ENCODE peak calls at places on chromosomes 6 and 20, in four cellular contexts. P, T, L and N are unnamed samples.
A peak's percentile ranks its signal among the peaks of the same experiment; 100 is the strongest.

GRCh38 chr6:130494745-130495144 is 128.9 kb downstream of the TMEM200A start:
- DNase-seq in P (no peak), T (no peak), L (no peak), N (no peak)

GRCh38 chr6:45743028-45743615 is 272.5 kb downstream of the CLIC5 start:
- DNase-seq in P (no peak), T (no peak), L (no peak), N (no peak)

GRCh38 chr6:167565388-167565787 is 240.5 kb downstream of the TTLL2 start:
- DNase-seq in P (no peak), T (no peak), L (no peak), N (no peak)

GRCh38 chr6:35722121-35722761 is 14.6 kb upstream of the ARMC12 start:
- DNase-seq in P (peak; percentile 66), T (no peak), L (no peak), N (no peak)

GRCh38 chr6:53894086-53894485 is 99.3 kb downstream of the LRRC1 start:
- DNase-seq in P (no peak), T (no peak), L (peak; percentile 42), N (peak; percentile 57)

GRCh38 chr20:61045876-61046585 is 206.0 kb upstream of the CDH4 start:
- DNase-seq in P (no peak), T (no peak), L (no peak), N (no peak)

GRCh38 chr6:128759447-128759846 is 123.5 kb upstream of the LAMA2 start:
- DNase-seq in P (no peak), T (no peak), L (no peak), N (no peak)

GRCh38 chr20:40897177-40897700 is 131.4 kb upstream of the TOP1 start:
- DNase-seq in P (no peak), T (peak; percentile 65), L (no peak), N (no peak)

GRCh38 chr6:32716396-32716795 is 24.8 kb upstream of the HLA-DQA2 start:
- DNase-seq in P (no peak), T (no peak), L (no peak), N (no peak)

GRCh38 chr6:32718879-32719278 is 22.3 kb upstream of the HLA-DQA2 start:
- DNase-seq in P (no peak), T (no peak), L (no peak), N (no peak)
- TF ChIP-seq CTCF in P (no peak), T (no peak), L (no peak), N (no peak)

GRCh38 chr6:84756466-84756865 is 7.9 kb downstream of the TBX18 start:
- DNase-seq in P (no peak), T (no peak), L (no peak), N (no peak)

GRCh38 chr6:84762220-84762940 is 2.0 kb downstream of the TBX18 start:
- DNase-seq in P (no peak), T (peak; percentile 44), L (no peak), N (no peak)

GRCh38 chr6:84762941-84763396 is 1.4 kb downstream of the TBX18 start:
- DNase-seq in P (no peak), T (peak; percentile 22), L (no peak), N (no peak)

GRCh38 chr6:84763397-84764331 is 734 bp downstream of the TBX18 start:
- DNase-seq in P (no peak), T (peak; percentile 52), L (no peak), N (peak; percentile 42)

GRCh38 chr6:84758486-84758885 is 5.9 kb downstream of the TBX18 start:
- DNase-seq in P (no peak), T (no peak), L (no peak), N (no peak)
- H3K4me3 ChIP-seq in P (no peak overlapping the region), T (no peak overlapping the region), L (no peak overlapping the region), N (no peak overlapping the region)

DNA sequence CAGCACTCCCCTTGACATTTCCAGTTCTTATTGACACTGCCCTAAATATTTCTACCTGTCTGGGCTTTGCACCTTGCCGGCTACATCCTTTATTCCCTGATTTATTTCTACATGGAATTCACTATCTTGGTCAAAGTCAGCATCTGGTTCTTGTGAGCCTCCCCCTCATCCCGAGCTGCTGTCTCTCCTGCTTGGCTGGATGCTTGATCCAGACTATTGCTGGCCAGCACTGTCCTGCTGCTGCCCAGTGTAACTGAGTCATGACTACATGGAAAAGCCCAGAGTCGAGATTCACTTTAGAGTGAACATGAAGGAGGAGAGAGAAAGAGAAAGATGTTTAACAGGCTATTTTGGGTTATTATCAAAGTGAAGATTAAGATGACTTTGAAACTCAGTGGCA is 142.2 kb downstream of the OPN5 start:
- DNase-seq in P (no peak), T (no peak), L (peak; percentile 59), N (no peak)
- H3K27me3 ChIP-seq in P (no peaks in the 10 kb centered on the region), T (no peaks in the 10 kb centered on the region), L (no peaks in the 10 kb centered on the region), N (no peaks in the 10 kb centered on the region)

GRCh38 chr6:57138026-57138425 is 34.1 kb upstream of the BAG2 start:
- DNase-seq in P (no peak), T (no peak), L (no peak), N (no peak)

GRCh38 chr6:57141451-57142177 is 30.5 kb upstream of the BAG2 start:
- DNase-seq in P (no peak), T (no peak), L (no peak), N (no peak)

GRCh38 chr6:57143690-57144089 is 28.4 kb upstream of the BAG2 start:
- DNase-seq in P (no peak), T (no peak), L (no peak), N (no peak)

GRCh38 chr6:57137392-57137791 is 34.7 kb upstream of the BAG2 start:
- DNase-seq in P (no peak), T (no peak), L (no peak), N (no peak)

DNA sequence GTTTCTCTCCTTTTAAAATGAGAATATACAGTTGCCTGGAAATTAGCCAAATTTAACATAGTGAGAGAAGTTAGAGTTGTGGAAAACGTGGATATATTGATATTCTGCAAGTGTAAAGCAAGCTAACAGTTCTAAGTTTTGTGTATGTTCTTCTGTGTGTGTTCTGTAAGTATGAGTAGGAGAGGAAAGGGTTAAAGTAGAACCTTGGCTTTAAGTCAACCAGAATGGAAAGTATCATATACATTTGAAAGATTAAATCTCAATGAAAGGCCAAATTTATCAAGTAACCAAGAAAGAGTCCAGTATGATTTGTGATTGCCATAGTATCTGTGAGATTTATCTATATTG is 30.0 kb upstream of the BAG2 start:
- DNase-seq in P (no peak), T (no peak), L (no peak), N (no peak)
- TF ChIP-seq CTCF in P (no peak), T (no peak), L (no peak), N (no peak)

GRCh38 chr6:137213813-137214212 is 5.4 kb downstream of the IFNGR1 start:
- DNase-seq in P (no peak), T (no peak), L (no peak), N (no peak)
- H3K4me3 ChIP-seq in P (peak overlapping the region; percentile 86), T (no peak overlapping the region), L (no peak overlapping the region), N (no peak overlapping the region)

GRCh38 chr6:1618305-1619105 is 8.8 kb downstream of the FOXC1 start:
- DNase-seq in P (no peak), T (no peak), L (no peak), N (no peak)

GRCh38 chr6:1619666-1620503 is 10.2 kb downstream of the FOXC1 start:
- DNase-seq in P (peak; percentile 72), T (no peak), L (no peak), N (no peak)

GRCh38 chr6:1617466-1618304 is 8.0 kb downstream of the FOXC1 start:
- DNase-seq in P (no peak), T (no peak), L (no peak), N (no peak)

GRCh38 chr6:1620504-1621327 is 11.0 kb downstream of the FOXC1 start:
- DNase-seq in P (no peak), T (no peak), L (no peak), N (no peak)

DNA sequence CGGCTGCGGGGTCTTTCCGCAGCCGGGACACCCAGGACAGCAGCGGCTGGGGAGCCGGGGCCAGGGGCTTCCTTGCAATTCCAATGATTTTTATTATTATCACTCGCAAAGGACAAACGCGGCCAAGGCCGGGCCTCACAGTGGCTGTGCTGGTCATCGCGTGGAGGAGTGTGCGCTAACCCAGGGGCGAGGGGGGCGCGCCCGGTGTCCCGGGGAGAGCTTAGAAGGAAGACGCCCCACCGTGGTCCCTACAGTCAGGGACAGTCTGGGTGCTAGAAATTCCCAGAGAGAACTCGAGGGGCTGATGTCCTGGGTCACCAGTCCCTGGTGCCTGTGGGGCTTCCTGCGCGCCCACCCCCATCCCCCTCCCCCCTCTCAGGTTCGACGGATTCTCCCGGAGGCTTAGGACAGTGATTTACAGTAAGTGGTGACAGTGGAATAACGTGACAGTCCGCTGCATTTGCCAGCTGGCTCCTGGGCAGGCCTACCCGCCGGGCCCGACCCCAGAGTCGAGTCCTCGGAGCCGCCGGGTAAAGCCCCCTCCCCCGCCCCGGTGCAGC is 9.5 kb downstream of the FOXC1 start:
- DNase-seq in P (no peak), T (no peak), L (no peak), N (no peak)
- H3K27me3 ChIP-seq in P (peaks cover 89% of the 10 kb centered on the region), T (peaks cover 2% of the 10 kb centered on the region), L (peaks cover 80% of the 10 kb centered on the region), N (no peaks in the 10 kb centered on the region)

GRCh38 chr6:138406443-138406842 is 2.4 kb downstream of the HEBP2 start:
- DNase-seq in P (no peak), T (no peak), L (no peak), N (no peak)
- TF ChIP-seq CTCF in P (no peak), T (no peak), L (no peak), N (peak; percentile 17)

GRCh38 chr6:134676307-134677281 is 273.3 kb downstream of the ALDH8A1 start:
- DNase-seq in P (no peak), T (no peak), L (no peak), N (peak; percentile 58)
- H3K4me3 ChIP-seq in P (no peak overlapping the region), T (no peak overlapping the region), L (no peak overlapping the region), N (no peak overlapping the region)